ENCODE peak calls at places on chromosomes 3 and 15, in eight cellular contexts. W, E, F, K, O, I, R and G are unnamed samples.

GRCh38 chr3:71498053-71498452 is 85.5 kb downstream of the FOXP1 start:
- DNase-seq in W (no peak), E (no peak), F (no peak), K (no peak), O (no peak), I (no peak), R (no peak), G (no peak)

GRCh38 chr3:184523825-184524615 is 37.6 kb upstream of the EPHB3 start:
- DNase-seq in W (no peak), E (no peak), F (no peak), K (peak), O (no peak), I (no peak), R (no peak), G (no peak)

GRCh38 chr3:178084938-178085816 is 451.1 kb upstream of the KCNMB2 start:
- DNase-seq in W (peak), E (peak), F (no peak), K (no peak), O (peak), I (peak), R (peak), G (peak)

GRCh38 chr3:168124791-168125190 is 29.1 kb upstream of the GOLIM4 start:
- DNase-seq in W (no peak), E (no peak), F (no peak), K (no peak), O (no peak), I (no peak), R (no peak), G (no peak)

GRCh38 chr3:158711886-158712285 is 20.4 kb downstream of the RARRES1 start:
- DNase-seq in W (no peak), E (no peak), F (no peak), K (no peak), O (no peak), I (no peak), R (no peak), G (no peak)

GRCh38 chr3:128432301-128432897 is 34.3 kb downstream of the DNAJB8 start:
- DNase-seq in W (no peak), E (no peak), F (no peak), K (no peak), O (peak), I (no peak), R (no peak), G (no peak)

GRCh38 chr15:58284293-58284692 is 146.1 kb downstream of the AQP9 start:
- DNase-seq in W (no peak), E (no peak), F (no peak), K (no peak), O (no peak), I (no peak), R (no peak), G (no peak)

GRCh38 chr3:149129326-149130123 is at the start of gene HPS3:
- DNase-seq in W (peak), E (peak), F (peak), K (peak), O (peak), I (peak), R (peak), G (peak)

GRCh38 chr3:129481783-129482332 is 41.8 kb downstream of the IFT122 start:
- DNase-seq in W (peak), E (peak), F (no peak), K (no peak), O (peak), I (no peak), R (peak), G (no peak)

GRCh38 chr3:14389133-14390115 is 13.0 kb upstream of the SLC6A6 start:
- DNase-seq in W (no peak), E (no peak), F (no peak), K (no peak), O (no peak), I (no peak), R (no peak), G (no peak)

GRCh38 chr3:49761661-49762060 is 24.7 kb downstream of the IP6K1 start:
- DNase-seq in W (no peak), E (no peak), F (no peak), K (no peak), O (no peak), I (no peak), R (no peak), G (no peak)

GRCh38 chr3:171184372-171184771 is 157.9 kb upstream of the SLC2A2 start:
- DNase-seq in W (no peak), E (no peak), F (peak), K (no peak), O (no peak), I (no peak), R (no peak), G (no peak)

GRCh38 chr3:45937206-45938042 is 5.8 kb upstream of the CXCR6 start:
- DNase-seq in W (no peak), E (no peak), F (no peak), K (no peak), O (no peak), I (no peak), R (no peak), G (no peak)

GRCh38 chr15:34799149-34799824 is 3.9 kb upstream of the ACTC1 start:
- DNase-seq in W (peak), E (no peak), F (no peak), K (no peak), O (peak), I (no peak), R (no peak), G (peak)

GRCh38 chr3:157180262-157180661 is 20.3 kb upstream of the CCNL1 start:
- DNase-seq in W (no peak), E (no peak), F (no peak), K (no peak), O (no peak), I (no peak), R (no peak), G (no peak)

GRCh38 chr15:66598095-66598815 is 32.5 kb upstream of the LCTL start:
- DNase-seq in W (no peak), E (no peak), F (peak), K (no peak), O (peak), I (no peak), R (no peak), G (no peak)

GRCh38 chr3:102159810-102160451 is 274.9 kb upstream of the ZPLD1 start:
- DNase-seq in W (no peak), E (no peak), F (no peak), K (no peak), O (no peak), I (no peak), R (no peak), G (no peak)

GRCh38 chr3:135368316-135368715 is 573.3 kb downstream of the EPHB1 start:
- DNase-seq in W (no peak), E (no peak), F (no peak), K (no peak), O (no peak), I (no peak), R (no peak), G (no peak)

GRCh38 chr3:13023251-13024055 is 49.8 kb downstream of the IQSEC1 start:
- DNase-seq in W (no peak), E (no peak), F (no peak), K (no peak), O (peak), I (no peak), R (no peak), G (no peak)

GRCh38 chr3:123678108-123678511 is 93.3 kb upstream of the HACD2 start:
- DNase-seq in W (no peak), E (no peak), F (no peak), K (no peak), O (no peak), I (no peak), R (no peak), G (no peak)

GRCh38 chr3:3499012-3499411 is 300.2 kb upstream of the LRRN1 start:
- DNase-seq in W (no peak), E (no peak), F (no peak), K (no peak), O (no peak), I (no peak), R (no peak), G (no peak)

GRCh38 chr15:86021281-86022264 is 58.1 kb upstream of the AGBL1 start:
- DNase-seq in W (no peak), E (no peak), F (no peak), K (no peak), O (peak), I (no peak), R (no peak), G (no peak)

GRCh38 chr15:29934251-29934650 is 112.0 kb upstream of the TJP1 start:
- DNase-seq in W (no peak), E (no peak), F (no peak), K (peak), O (no peak), I (peak), R (no peak), G (no peak)

GRCh38 chr3:81289676-81290075 is 471.8 kb downstream of the GBE1 start:
- DNase-seq in W (no peak), E (no peak), F (no peak), K (no peak), O (no peak), I (no peak), R (no peak), G (no peak)

GRCh38 chr3:197132916-197133530 is 103.4 kb upstream of the MELTF start:
- DNase-seq in W (no peak), E (no peak), F (no peak), K (no peak), O (no peak), I (no peak), R (no peak), G (no peak)

GRCh38 chr3:24166518-24166917 is 221.4 kb downstream of the NR1D2 start:
- DNase-seq in W (no peak), E (no peak), F (no peak), K (no peak), O (no peak), I (no peak), R (no peak), G (no peak)

GRCh38 chr3:119346076-119346496 is 51.9 kb downstream of the ARHGAP31 start:
- DNase-seq in W (no peak), E (no peak), F (no peak), K (no peak), O (no peak), I (no peak), R (no peak), G (no peak)

GRCh38 chr3:170749765-170750477 is 120.1 kb downstream of the RPL22L1 start:
- DNase-seq in W (no peak), E (no peak), F (no peak), K (no peak), O (no peak), I (no peak), R (no peak), G (no peak)

GRCh38 chr3:155131104-155131503 is 51.0 kb downstream of the MME start:
- DNase-seq in W (no peak), E (no peak), F (no peak), K (no peak), O (no peak), I (no peak), R (no peak), G (no peak)

GRCh38 chr3:14836049-14836468 is 17.3 kb downstream of the FGD5 start:
- DNase-seq in W (peak), E (peak), F (no peak), K (no peak), O (no peak), I (no peak), R (no peak), G (no peak)

GRCh38 chr3:43217633-43218032 is 68.7 kb upstream of the SNRK start:
- DNase-seq in W (no peak), E (no peak), F (no peak), K (no peak), O (no peak), I (no peak), R (no peak), G (no peak)

GRCh38 chr3:188137062-188137461 is 16.9 kb upstream of the LPP start:
- DNase-seq in W (no peak), E (no peak), F (no peak), K (no peak), O (no peak), I (no peak), R (no peak), G (no peak)

GRCh38 chr15:68652141-68652540 is 73.3 kb downstream of the CORO2B start:
- DNase-seq in W (peak), E (no peak), F (no peak), K (no peak), O (no peak), I (no peak), R (no peak), G (no peak)

GRCh38 chr3:149784064-149784704 is 8.2 kb downstream of the ANKUB1 start:
- DNase-seq in W (no peak), E (no peak), F (no peak), K (no peak), O (no peak), I (no peak), R (no peak), G (no peak)

GRCh38 chr3:151226088-151226563 is 23.1 kb upstream of the GPR171 start:
- DNase-seq in W (no peak), E (no peak), F (no peak), K (no peak), O (no peak), I (peak), R (no peak), G (no peak)

GRCh38 chr15:90762109-90762508 is 45.0 kb downstream of the BLM start:
- DNase-seq in W (no peak), E (no peak), F (no peak), K (no peak), O (no peak), I (no peak), R (no peak), G (no peak)

GRCh38 chr15:71547066-71547465 is 263.3 kb upstream of the NR2E3 start:
- DNase-seq in W (peak), E (peak), F (no peak), K (no peak), O (no peak), I (no peak), R (no peak), G (no peak)

GRCh38 chr15:68875377-68876116 is 54.8 kb upstream of the SPESP1 start:
- DNase-seq in W (peak), E (peak), F (peak), K (peak), O (peak), I (peak), R (peak), G (peak)

GRCh38 chr3:82410366-82410765 is 648.9 kb upstream of the GBE1 start:
- DNase-seq in W (no peak), E (no peak), F (no peak), K (no peak), O (no peak), I (no peak), R (no peak), G (peak)